ENCODE peak calls at places on chromosome 3, in six cellular contexts. R is neural progenitor cell, T is cardiac muscle cell, W is thoracic aorta, I is tibial artery, N is left ventricle myocardium inferior. S is an unnamed sample.

GRCh38 chr3:44045476-44046275 is 196.0 kb upstream of the TOPAZ1 start:
- DNase-seq in W (no peak), N (no peak), I (peak; percentile 41), R (no peak), T (no peak), S (no peak)

GRCh38 chr3:196399485-196399945 is 32.7 kb downstream of the UBXN7 start:
- DNase-seq in W (no peak), N (no peak), I (no peak), T (no peak), R (no peak), S (no peak)

GRCh38 chr3:160935413-160936095 is 169.6 kb downstream of the B3GALNT1 start:
- DNase-seq in W (no peak), R (no peak), I (no peak), N (no peak), T (no peak), S (no peak)

GRCh38 chr3:8482960-8483665 is 18.5 kb upstream of the LMCD1 start:
- DNase-seq in T (no peak), W (peak; percentile 70), N (peak; percentile 59), R (no peak), I (peak; percentile 72), S (peak; percentile 73)

GRCh38 chr3:108590443-108590842 is 921 bp downstream of the DZIP3 start:
- DNase-seq in R (peak; percentile 6), T (peak; percentile 6), N (no peak), W (no peak), I (no peak), S (no peak)

GRCh38 chr3:131232711-131233267 is 148.8 kb upstream of the NUDT16 start:
- DNase-seq in I (no peak), T (no peak), N (no peak), R (no peak), W (no peak), S (no peak)

GRCh38 chr3:198071602-198072285 is 111.7 kb downstream of the LMLN start:
- DNase-seq in I (no peak), W (no peak), R (peak; percentile 35), N (no peak), T (no peak), S (no peak)

GRCh38 chr3:135229018-135229495 is 434.0 kb downstream of the EPHB1 start:
- DNase-seq in T (no peak), R (peak; percentile 35), I (no peak), W (no peak), N (no peak), S (no peak)

GRCh38 chr3:4581452-4581851 is 88.3 kb downstream of the ITPR1 start:
- DNase-seq in W (no peak), T (no peak), I (no peak), R (no peak), N (no peak), S (no peak)

GRCh38 chr3:33898901-33899300 is 100.5 kb downstream of the PDCD6IP start:
- DNase-seq in I (no peak), R (no peak), T (no peak), W (no peak), N (no peak), S (no peak)

GRCh38 chr3:170204023-170204472 is 18.2 kb upstream of the PRKCI start:
- DNase-seq in W (no peak), N (no peak), R (no peak), I (no peak), T (no peak), S (no peak)

GRCh38 chr3:50572158-50572557 is 2.8 kb downstream of the HEMK1 start:
- DNase-seq in T (peak; percentile 75), R (peak; percentile 71), N (peak; percentile 79), I (peak; percentile 60), W (no peak), S (peak; percentile 77)

GRCh38 chr3:68135145-68135544 is 480.7 kb upstream of the SUCLG2 start:
- DNase-seq in T (no peak), I (no peak), W (no peak), N (no peak), R (no peak), S (no peak)

GRCh38 chr3:127458698-127459097 is 131.8 kb downstream of the TPRA1 start:
- DNase-seq in R (peak; percentile 95), N (no peak), I (no peak), T (peak; percentile 89), W (no peak), S (peak; percentile 46)

GRCh38 chr3:123290107-123290930 is 88.6 kb downstream of the SEC22A start:
- DNase-seq in W (no peak), R (no peak), T (no peak), N (no peak), I (no peak), S (peak; percentile 7)

GRCh38 chr3:27900316-27900715 is 178.2 kb upstream of the EOMES start:
- DNase-seq in W (no peak), T (no peak), N (no peak), R (no peak), I (no peak), S (no peak)

GRCh38 chr3:47020311-47020710 is 40.8 kb downstream of the NBEAL2 start:
- DNase-seq in W (no peak), R (no peak), N (no peak), T (no peak), I (no peak), S (no peak)

GRCh38 chr3:172687501-172687900 is 23.4 kb downstream of the NCEH1 start:
- DNase-seq in T (no peak), I (no peak), R (no peak), N (no peak), W (no peak), S (no peak)

GRCh38 chr3:181720281-181720680 is 8.6 kb downstream of the SOX2 start:
- DNase-seq in W (no peak), N (no peak), T (no peak), I (no peak), R (no peak), S (no peak)

GRCh38 chr3:109685084-109686079 is 348.0 kb upstream of the DPPA4 start:
- DNase-seq in R (no peak), T (no peak), I (peak; percentile 91), W (peak; percentile 95), N (peak; percentile 60), S (peak; percentile 64)

GRCh38 chr3:117131259-117131658 is 421.7 kb downstream of the TUSC7 start:
- DNase-seq in W (no peak), N (peak; percentile 18), I (no peak), T (no peak), R (no peak), S (peak; percentile 28)

GRCh38 chr3:141201122-141201521 is 30.5 kb upstream of the PXYLP1 start:
- DNase-seq in R (no peak), I (no peak), W (no peak), N (no peak), T (no peak), S (no peak)

GRCh38 chr3:198017100-198017499 is 57.1 kb downstream of the LMLN start:
- DNase-seq in R (no peak), N (no peak), T (no peak), W (no peak), I (no peak), S (no peak)

GRCh38 chr3:53075743-53076140 is 29.9 kb upstream of the SFMBT1 start:
- DNase-seq in R (no peak), N (no peak), W (no peak), I (no peak), T (no peak), S (no peak)

GRCh38 chr3:189192725-189193124 is 21.0 kb downstream of the TPRG1 start:
- DNase-seq in N (no peak), R (no peak), W (no peak), I (no peak), T (no peak), S (no peak)

GRCh38 chr3:173584093-173584833 is 186.7 kb downstream of the NLGN1 start:
- DNase-seq in N (no peak), W (no peak), R (peak; percentile 62), T (peak; percentile 70), I (no peak), S (peak; percentile 45)

DNA sequence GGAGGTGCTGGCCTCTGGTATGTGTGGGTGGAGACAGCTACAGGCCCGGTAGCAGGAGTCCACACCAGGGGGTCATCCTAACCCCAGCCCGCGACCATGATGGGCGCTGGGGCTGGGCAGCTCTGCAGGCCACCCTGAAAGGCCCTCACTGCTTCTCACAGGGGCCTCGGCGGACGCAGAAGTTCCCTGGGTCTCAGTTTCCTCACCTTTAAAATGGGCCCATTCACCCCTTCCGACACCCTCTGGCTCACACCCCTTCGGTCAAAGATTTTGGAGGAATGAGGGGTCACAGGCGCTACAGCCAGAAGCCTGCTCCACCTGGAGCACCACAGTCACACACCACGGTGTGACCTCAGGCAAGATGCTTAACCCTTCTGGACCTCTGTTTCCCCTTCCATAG is 8.0 kb downstream of the PLXND1 start:
- DNase-seq in I (no peak), T (no peak), W (no peak), N (no peak), R (no peak), S (no peak)
- H3K4me1 ChIP-seq in I (peaks cover 96% of the 10 kb centered on the region), T (peaks cover 33% of the 10 kb centered on the region), W (peaks cover 69% of the 10 kb centered on the region), N (peaks cover 98% of the 10 kb centered on the region), R (peaks cover 54% of the 10 kb centered on the region), S (peaks cover 74% of the 10 kb centered on the region)

GRCh38 chr3:48750906-48751305 is 33.9 kb upstream of the IP6K2 start:
- DNase-seq in R (no peak), T (no peak), N (no peak), I (no peak), W (no peak), S (no peak)
- H3K4me3 ChIP-seq in R (no peak overlapping the region), T (no peak overlapping the region), N (no peak overlapping the region), I (no peak overlapping the region), W (no peak overlapping the region), S (no peak overlapping the region)

DNA sequence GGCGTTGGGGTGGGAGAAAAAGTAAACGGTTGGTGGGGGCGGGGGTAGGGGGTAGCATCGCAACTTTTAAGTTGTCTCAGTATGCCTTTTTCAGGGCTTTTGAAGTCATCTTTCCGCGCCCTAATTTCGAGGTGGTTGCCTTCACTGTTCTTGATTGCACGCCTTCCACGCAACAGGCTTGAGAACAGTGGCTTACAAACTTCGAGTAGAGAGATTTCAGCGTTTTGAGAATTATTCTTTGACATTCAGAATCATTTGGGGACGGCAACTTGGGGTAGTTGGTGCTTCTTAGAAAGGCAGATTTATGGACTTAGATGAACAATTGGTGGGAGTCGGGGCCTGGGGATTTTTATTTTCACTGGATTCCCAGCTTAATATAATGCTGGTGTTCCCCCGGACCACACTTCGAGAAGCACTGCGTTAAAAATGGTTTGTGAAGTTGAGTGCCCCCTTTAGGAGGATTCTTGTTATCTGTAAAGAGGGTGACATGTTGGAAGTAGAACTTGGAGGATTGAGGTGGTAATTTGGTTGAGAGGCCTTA is 880 bp downstream of the PPP4R2 start:
- DNase-seq in R (peak; percentile 65), N (no peak), W (no peak), T (peak; percentile 64), I (no peak), S (peak; percentile 55)
- TF ChIP-seq CTCF in R (peak; percentile 66), N (peak; percentile 42), W (peak; percentile 29), T (peak; percentile 51), I (peak; percentile 51), S (no peak)

GRCh38 chr3:149551500-149551899 is 77.0 kb downstream of the TM4SF4 start:
- DNase-seq in N (no peak), W (no peak), R (no peak), I (no peak), T (no peak), S (no peak)

GRCh38 chr3:149555941-149556340 is 81.4 kb downstream of the TM4SF4 start:
- DNase-seq in R (no peak), N (peak; percentile 50), W (no peak), I (no peak), T (no peak), S (no peak)

GRCh38 chr3:149553781-149554451 is 79.4 kb downstream of the TM4SF4 start:
- DNase-seq in W (no peak), R (no peak), T (peak; percentile 76), N (peak; percentile 39), I (peak; percentile 47), S (peak; percentile 79)

GRCh38 chr3:149552700-149553099 is 78.2 kb downstream of the TM4SF4 start:
- DNase-seq in I (no peak), R (no peak), T (no peak), N (no peak), W (no peak), S (no peak)

GRCh38 chr3:149554826-149555225 is 80.3 kb downstream of the TM4SF4 start:
- DNase-seq in T (no peak), R (no peak), I (no peak), N (no peak), W (no peak), S (no peak)
- H3K4me1 ChIP-seq in T (peaks cover 40% of the 10 kb centered on the region), R (peaks cover 31% of the 10 kb centered on the region), I (peaks cover 32% of the 10 kb centered on the region), N (peaks cover 78% of the 10 kb centered on the region), W (peaks cover 38% of the 10 kb centered on the region), S (peaks cover 29% of the 10 kb centered on the region)

S was measured in testis.